ENCODE peak calls at places on chromosomes 6 and 20, in eight cellular contexts. Y, B, Q, W, O, L, N and K are unnamed samples.

GRCh38 chr20:10519361-10520048 is 84.4 kb downstream of the SLX4IP start:
- DNase-seq in Q (peak; percentile 83), B (no peak), L (peak; percentile 88), W (peak; percentile 94), O (no peak), N (no peak), Y (peak; percentile 57), K (no peak)

GRCh38 chr6:125806813-125807212 is 16.1 kb downstream of the NCOA7 start:
- DNase-seq in Q (no peak), N (no peak), B (no peak), W (no peak), Y (no peak), O (no peak), L (no peak), K (no peak)

GRCh38 chr6:115594894-115595293 is 465.8 kb downstream of the FRK start:
- DNase-seq in Q (no peak), W (no peak), Y (no peak), L (no peak), N (no peak), B (no peak), O (no peak), K (no peak)

GRCh38 chr6:41728073-41728936 is 7.1 kb downstream of the TFEB start:
- DNase-seq in L (no peak), O (no peak), Y (no peak), Q (no peak), N (no peak), W (no peak), B (no peak), K (no peak)

GRCh38 chr6:117414770-117415169 is 11.0 kb downstream of the ROS1 start:
- DNase-seq in N (no peak), O (peak; percentile 10), W (peak; percentile 59), Y (no peak), L (peak; percentile 82), B (no peak), Q (peak; percentile 78), K (no peak)

GRCh38 chr20:49987868-49988690 is 5.3 kb downstream of the SNAI1 start:
- DNase-seq in B (no peak), N (peak; percentile 77), Y (peak; percentile 55), Q (peak; percentile 39), O (no peak), W (no peak), L (peak; percentile 61), K (no peak)

GRCh38 chr6:3885262-3886036 is 36.3 kb downstream of the FAM50B start:
- DNase-seq in Y (peak; percentile 20), Q (no peak), W (peak; percentile 69), O (peak; percentile 85), B (no peak), N (peak; percentile 62), L (no peak), K (no peak)

GRCh38 chr6:90219168-90219985 is 77.3 kb downstream of the BACH2 start:
- DNase-seq in O (peak; percentile 68), N (peak; percentile 56), L (peak; percentile 96), B (peak; percentile 43), Q (peak; percentile 96), Y (peak; percentile 84), W (peak; percentile 32), K (no peak)

GRCh38 chr6:26031151-26031594 is 56.1 kb upstream of the HFE start:
- DNase-seq in W (peak; percentile 50), N (no peak), L (peak; percentile 19), Y (peak; percentile 47), Q (no peak), B (no peak), O (peak; percentile 56), K (no peak)

GRCh38 chr6:9675122-9675521 is 739.8 kb downstream of the TFAP2A start:
- DNase-seq in W (no peak), N (no peak), B (no peak), Q (no peak), O (no peak), L (no peak), Y (no peak), K (no peak)

GRCh38 chr20:49346682-49347081 is 68.8 kb upstream of the ZNFX1 start:
- DNase-seq in N (no peak), O (peak; percentile 50), Q (no peak), W (peak; percentile 24), B (no peak), L (no peak), Y (peak; percentile 13), K (no peak)

GRCh38 chr6:111709615-111710398 is 104.1 kb upstream of the TRAF3IP2 start:
- DNase-seq in O (peak; percentile 66), Y (peak; percentile 71), B (peak; percentile 71), Q (peak; percentile 52), N (peak; percentile 77), W (peak; percentile 71), L (peak; percentile 65), K (peak; percentile 25)

GRCh38 chr6:108589244-108589730 is 28.6 kb downstream of the FOXO3 start:
- DNase-seq in L (peak; percentile 70), Q (peak; percentile 56), Y (peak; percentile 88), O (peak; percentile 95), W (peak; percentile 47), N (peak; percentile 93), B (peak; percentile 86), K (no peak)

GRCh38 chr6:29850011-29850553 is 22.5 kb downstream of the HLA-G start:
- DNase-seq in Y (no peak), B (no peak), W (no peak), L (no peak), N (no peak), O (no peak), Q (no peak), K (no peak)

GRCh38 chr20:58117944-58118343 is 110.5 kb downstream of the ANKRD60 start:
- DNase-seq in Q (peak; percentile 56), Y (no peak), O (no peak), L (peak; percentile 67), W (no peak), B (no peak), N (no peak), K (no peak)

GRCh38 chr6:125020385-125020784 is 58.1 kb downstream of the RNF217 start:
- DNase-seq in O (no peak), N (no peak), W (no peak), L (peak; percentile 63), B (no peak), Q (peak; percentile 48), Y (peak; percentile 49), K (no peak)

DNA sequence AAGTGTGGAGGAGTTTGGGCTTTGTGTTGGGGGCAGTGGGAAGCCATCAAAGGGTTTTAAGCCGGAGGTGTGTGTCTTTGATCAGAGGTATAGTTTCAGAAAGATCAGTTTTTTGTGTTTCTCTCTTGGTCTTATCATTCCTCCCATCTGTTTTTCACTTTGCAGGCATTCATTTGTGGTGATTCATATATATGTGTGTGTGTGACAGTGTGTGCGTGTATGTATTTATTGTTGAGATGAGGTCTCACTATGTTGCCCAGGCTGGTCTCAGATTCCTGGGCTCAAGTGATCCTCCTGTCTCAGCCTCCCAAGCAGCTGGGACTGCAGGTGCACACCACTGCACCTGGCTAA is 11.1 kb upstream of the SERINC3 start:
- DNase-seq in W (peak; percentile 69), L (peak; percentile 54), O (no peak), Q (peak; percentile 47), Y (peak; percentile 56), N (peak; percentile 50), B (no peak), K (no peak)
- H3K9ac ChIP-seq in W (peak overlapping the region; percentile 79), L (no peak overlapping the region), O (peak overlapping the region; percentile 60), Q (peak overlapping the region; percentile 94), Y (peak overlapping the region; percentile 95), N (no peak overlapping the region), B (no peak overlapping the region), K (peak overlapping the region; percentile 1)

DNA sequence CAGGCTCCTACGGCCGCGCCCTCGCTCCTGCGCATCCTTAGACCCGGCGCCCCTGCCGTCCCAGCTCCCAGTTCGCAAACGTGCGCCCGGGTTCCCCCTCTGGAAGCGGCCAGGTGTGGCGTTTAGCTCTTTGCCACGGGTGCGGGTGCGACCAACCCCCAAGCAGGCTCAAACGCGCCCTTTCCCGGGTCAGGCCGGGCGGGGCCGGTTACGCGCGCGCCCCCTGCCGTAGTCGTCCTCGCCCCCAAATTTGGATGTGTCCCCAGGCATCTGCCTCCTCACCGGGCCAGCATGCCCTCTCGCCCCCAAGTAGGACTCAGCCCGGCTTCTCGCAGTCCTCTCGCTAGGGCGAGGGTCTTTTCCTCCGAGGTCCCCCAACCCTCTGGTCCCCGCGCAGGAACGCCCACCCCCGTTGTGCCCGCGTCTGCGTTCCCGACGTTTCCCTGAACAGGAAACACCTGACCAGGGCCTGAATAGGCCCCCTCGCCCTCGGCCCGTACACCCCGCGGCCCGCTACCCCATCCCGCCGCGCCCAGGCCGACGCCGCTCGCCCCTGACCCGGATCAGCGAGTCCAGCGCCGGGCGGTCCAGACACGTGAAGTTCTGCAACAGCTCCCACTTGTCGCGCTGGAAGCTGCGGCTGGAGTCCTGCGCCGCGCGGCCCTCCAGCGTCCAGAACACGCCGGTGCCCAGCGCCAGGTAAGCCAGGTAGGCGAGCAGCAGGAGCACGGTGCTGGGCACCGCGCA is 520 bp downstream of the KCNK17 start:
- DNase-seq in B (peak; percentile 56), L (no peak), O (peak; percentile 23), Q (no peak), W (no peak), N (no peak), Y (no peak), K (no peak)
- H3K9ac ChIP-seq in B (no peak overlapping the region), L (no peak overlapping the region), O (peak overlapping the region; percentile 63), Q (no peak overlapping the region), W (no peak overlapping the region), N (no peak overlapping the region), Y (no peak overlapping the region), K (no peak overlapping the region)

GRCh38 chr20:34388000-34388399 is 24.9 kb downstream of the ITCH start:
- DNase-seq in Q (no peak), O (no peak), W (no peak), L (no peak), N (no peak), Y (no peak), B (no peak), K (no peak)

GRCh38 chr20:34385464-34385863 is 22.4 kb downstream of the ITCH start:
- DNase-seq in Q (no peak), Y (no peak), O (no peak), L (no peak), B (no peak), N (no peak), W (no peak), K (no peak)

GRCh38 chr20:34389206-34389953 is 26.3 kb downstream of the ITCH start:
- DNase-seq in Q (peak; percentile 32), O (no peak), B (no peak), N (no peak), Y (no peak), W (peak; percentile 21), L (peak; percentile 48), K (no peak)

GRCh38 chr20:34390769-34391447 is 27.8 kb downstream of the ITCH start:
- DNase-seq in O (peak; percentile 44), N (peak; percentile 91), Q (peak; percentile 83), L (peak; percentile 90), W (peak; percentile 97), Y (peak; percentile 83), B (no peak), K (peak; percentile 58)

DNA sequence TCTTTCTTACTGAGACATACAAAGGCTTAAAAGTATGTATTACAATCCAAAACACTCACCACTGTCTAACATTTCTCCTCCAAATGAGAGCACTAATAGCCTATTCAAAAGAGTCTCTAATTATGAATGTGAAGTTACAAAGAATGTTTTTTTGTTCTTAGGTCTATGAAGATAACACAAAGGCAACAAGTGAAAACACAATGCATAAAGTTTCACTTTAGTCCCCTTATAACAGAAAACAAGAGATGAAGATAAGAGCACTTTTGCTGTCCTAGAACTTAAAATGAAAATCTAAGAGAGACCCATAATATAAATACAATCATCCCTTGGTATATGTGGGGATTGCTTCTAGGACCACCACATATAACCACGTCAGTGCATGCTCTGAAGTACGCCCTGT is 25.6 kb downstream of the ITCH start:
- DNase-seq in O (no peak), W (no peak), B (no peak), Q (no peak), L (no peak), N (no peak), Y (no peak), K (no peak)
- H3K9ac ChIP-seq in O (no peak overlapping the region), W (no peak overlapping the region), B (no peak overlapping the region), Q (no peak overlapping the region), L (no peak overlapping the region), N (no peak overlapping the region), Y (peak overlapping the region; percentile 3), K (no peak overlapping the region)

GRCh38 chr6:100456178-100456880 is 8.4 kb downstream of the SIM1 start:
- DNase-seq in Q (no peak), W (no peak), O (peak; percentile 44), N (no peak), Y (peak; percentile 42), B (peak; percentile 72), L (no peak), K (no peak)
- H3K9ac ChIP-seq in Q (no peak overlapping the region), W (no peak overlapping the region), O (no peak overlapping the region), N (no peak overlapping the region), Y (peak overlapping the region; percentile 35), B (no peak overlapping the region), L (no peak overlapping the region), K (no peak overlapping the region)